ENCODE peak calls at places on chromosomes 1 and 21, in five cellular contexts. T, D, H, V and L are unnamed samples.

GRCh38 chr1:156676820-156677615 is at the start of gene NES:
- DNase-seq in T (peak), D (peak), H (peak), V (no peak), L (peak)

GRCh38 chr1:226764533-226764932 is 25.5 kb upstream of the ITPKB start:
- DNase-seq in T (no peak), D (no peak), H (no peak), V (peak), L (no peak)

GRCh38 chr21:31682625-31683024 is 23.1 kb downstream of the SOD1 start:
- DNase-seq in T (peak), D (no peak), H (peak), V (no peak), L (no peak)

GRCh38 chr1:10765734-10766478 is 30.5 kb downstream of the CASZ1 start:
- DNase-seq in T (no peak), D (no peak), H (no peak), V (no peak), L (peak)

GRCh38 chr1:112722601-112723510 is 7.7 kb upstream of the PPM1J start:
- DNase-seq in T (peak), D (no peak), H (peak), V (no peak), L (no peak)

GRCh38 chr1:186945146-186945545 is 116.4 kb downstream of the PLA2G4A start:
- DNase-seq in T (no peak), D (no peak), H (no peak), V (no peak), L (no peak)

GRCh38 chr1:215651867-215652266 is 84.8 kb downstream of the KCTD3 start:
- DNase-seq in T (no peak), D (no peak), H (no peak), V (no peak), L (no peak)

GRCh38 chr1:204520834-204521709 is 4.9 kb downstream of the MDM4 start:
- DNase-seq in T (peak), D (peak), H (peak), V (peak), L (peak)

GRCh38 chr1:154583691-154584212 is 16.2 kb downstream of the CHRNB2 start:
- DNase-seq in T (peak), D (peak), H (peak), V (no peak), L (no peak)

GRCh38 chr1:116861137-116861536 is 48.6 kb upstream of the PTGFRN start:
- DNase-seq in T (no peak), D (no peak), H (no peak), V (no peak), L (no peak)

GRCh38 chr1:29641921-29642320 is 405.6 kb downstream of the PTPRU start:
- DNase-seq in T (no peak), D (no peak), H (no peak), V (no peak), L (no peak)

GRCh38 chr1:114737314-114737713 is 20.5 kb downstream of the CSDE1 start:
- DNase-seq in T (no peak), D (no peak), H (no peak), V (no peak), L (no peak)

GRCh38 chr1:229885568-229886495 is 181.2 kb upstream of the GALNT2 start:
- DNase-seq in T (no peak), D (no peak), H (no peak), V (no peak), L (no peak)